ENCODE peak calls at places on chromosomes 3 and 15, in four cellular contexts. N, T, P and H are unnamed samples.

GRCh38 chr3:94036909-94037507 is 8.6 kb upstream of the STX19 start:
- DNase-seq in P (peak), N (peak), T (peak), H (peak)

GRCh38 chr3:104069114-104069513 is 1297.6 kb upstream of the ALCAM start:
- DNase-seq in N (no peak), P (no peak), T (no peak), H (no peak)

GRCh38 chr3:149455366-149455765 is 19.1 kb upstream of the TM4SF4 start:
- DNase-seq in T (no peak), P (no peak), N (no peak), H (no peak)

GRCh38 chr3:190205739-190206138 is 85.0 kb upstream of the P3H2 start:
- DNase-seq in N (no peak), T (no peak), P (no peak), H (no peak)

GRCh38 chr15:32688151-32688639 is 29.6 kb upstream of the GREM1 start:
- DNase-seq in P (no peak), N (peak), T (no peak), H (peak)

GRCh38 chr15:73560501-73561117 is 72.6 kb downstream of the NPTN start:
- DNase-seq in N (peak), T (peak), P (peak), H (peak)

GRCh38 chr15:96340611-96341464 is 10.3 kb downstream of the NR2F2 start:
- DNase-seq in N (no peak), P (no peak), T (no peak), H (no peak)

GRCh38 chr15:55434989-55435825 is 26.9 kb downstream of the PIERCE2 start:
- DNase-seq in T (peak), N (peak), P (peak), H (peak)

GRCh38 chr3:107429330-107430181 is 52.3 kb downstream of the CCDC54 start:
- DNase-seq in N (peak), T (peak), P (peak), H (peak)

GRCh38 chr3:114411811-114412803 is 118.3 kb downstream of the TIGIT start:
- DNase-seq in N (peak), P (no peak), T (peak), H (no peak)

GRCh38 chr3:160968731-160969130 is 136.4 kb downstream of the B3GALNT1 start:
- DNase-seq in T (no peak), N (no peak), P (no peak), H (no peak)

GRCh38 chr15:86061581-86061980 is 18.1 kb upstream of the AGBL1 start:
- DNase-seq in N (no peak), T (no peak), P (no peak), H (no peak)

GRCh38 chr15:89662893-89663673 is 7.8 kb upstream of the KIF7 start:
- DNase-seq in T (no peak), N (no peak), P (no peak), H (no peak)

GRCh38 chr3:9769426-9770275 is at the start of gene CAMK1:
- DNase-seq in T (no peak), N (peak), P (peak), H (no peak)

GRCh38 chr3:69723389-69723788 is 15.9 kb upstream of the MITF start:
- DNase-seq in T (no peak), P (no peak), N (no peak), H (no peak)

GRCh38 chr15:40929730-40930429 is 740 bp downstream of the DLL4 start:
- DNase-seq in P (peak), T (no peak), N (no peak), H (no peak)

GRCh38 chr15:43070893-43071292 is 34.9 kb downstream of the UBR1 start:
- DNase-seq in T (no peak), P (no peak), N (no peak), H (no peak)

GRCh38 chr3:152438706-152439105 is 170.0 kb downstream of the MBNL1 start:
- DNase-seq in T (no peak), P (no peak), N (no peak), H (no peak)

GRCh38 chr3:27105904-27106303 is 263.3 kb downstream of the NEK10 start:
- DNase-seq in P (no peak), T (no peak), N (no peak), H (no peak)

GRCh38 chr3:57164217-57164605 is 942 bp downstream of the IL17RD start:
- DNase-seq in N (no peak), T (no peak), P (no peak), H (no peak)

GRCh38 chr3:178003756-178004155 is 532.5 kb upstream of the KCNMB2 start:
- DNase-seq in N (no peak), T (no peak), P (no peak), H (no peak)

GRCh38 chr3:136818851-136819783 is at the start of gene SLC35G2:
- DNase-seq in T (no peak), P (peak), N (peak), H (no peak)

GRCh38 chr3:194054941-194055340 is 81.0 kb upstream of the HES1 start:
- DNase-seq in P (no peak), T (no peak), N (no peak), H (no peak)

GRCh38 chr3:194054540-194054939 is 81.4 kb upstream of the HES1 start:
- DNase-seq in N (no peak), T (no peak), P (no peak), H (no peak)

GRCh38 chr3:194058189-194058571 is 77.8 kb upstream of the HES1 start:
- DNase-seq in N (peak), T (no peak), P (peak), H (no peak)

GRCh38 chr3:194057570-194058188 is 78.3 kb upstream of the HES1 start:
- DNase-seq in P (no peak), T (no peak), N (no peak), H (no peak)

GRCh38 chr3:194056731-194057415 is 79.1 kb upstream of the HES1 start:
- DNase-seq in N (no peak), T (no peak), P (no peak), H (no peak)
- TF ChIP-seq TCF7L2 in N (no peak), T (no peak), P (no peak), H (no peak)

GRCh38 chr15:82648257-82649103 is 1.3 kb upstream of the CPEB1 start:
- DNase-seq in P (peak), N (no peak), T (no peak), H (no peak)
- H3K4me3 ChIP-seq in P (peak), N (no peak), T (no peak), H (peak)

DNA sequence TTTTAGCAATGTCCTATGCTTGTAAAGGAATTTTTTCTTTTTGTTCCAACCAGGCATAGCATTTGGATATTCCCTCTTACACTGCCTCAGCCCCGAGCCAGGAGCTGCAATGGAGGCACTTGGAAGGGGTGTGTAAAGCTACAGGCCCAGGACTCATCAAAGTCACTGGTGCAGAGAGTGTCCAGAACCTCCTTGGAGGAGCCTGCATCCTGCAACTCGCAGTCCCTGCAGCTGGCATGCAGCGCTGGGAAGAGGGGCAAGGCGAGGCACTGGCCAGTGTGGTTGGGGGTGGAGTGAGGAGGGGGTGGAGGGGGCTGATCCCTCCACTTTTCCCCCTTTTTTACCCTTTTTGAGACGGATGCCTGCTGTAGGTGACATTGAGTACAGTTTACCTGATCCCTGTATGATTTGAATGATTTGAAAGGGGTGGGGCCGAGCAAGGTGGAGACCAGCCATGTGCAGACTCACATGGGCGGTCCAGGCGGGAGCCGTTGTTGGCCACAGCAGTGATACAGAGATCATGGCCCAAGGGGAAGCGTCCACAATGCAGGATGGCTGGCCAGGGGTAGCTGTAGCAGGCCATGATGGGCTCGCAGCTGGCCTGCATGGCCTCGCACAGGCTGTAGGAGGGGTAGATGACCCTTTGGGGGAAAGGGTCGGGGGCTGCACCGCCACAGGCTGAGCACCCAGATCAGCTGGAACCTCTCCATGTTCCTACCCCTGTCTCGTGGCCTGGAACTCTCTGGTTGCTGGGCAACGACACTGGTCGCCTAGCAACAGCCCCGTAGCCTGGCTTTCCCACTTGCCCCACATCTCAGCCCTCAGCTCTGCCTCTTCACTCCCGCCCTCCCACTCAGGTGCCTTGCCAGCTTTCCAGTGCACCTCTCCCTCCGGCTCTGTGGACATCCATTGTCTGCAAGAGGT is 7.9 kb downstream of the P4HTM start:
- DNase-seq in N (no peak), P (no peak), T (no peak), H (no peak)
- TF ChIP-seq TCF7L2 in N (no peak), P (no peak), T (no peak), H (no peak)

DNA sequence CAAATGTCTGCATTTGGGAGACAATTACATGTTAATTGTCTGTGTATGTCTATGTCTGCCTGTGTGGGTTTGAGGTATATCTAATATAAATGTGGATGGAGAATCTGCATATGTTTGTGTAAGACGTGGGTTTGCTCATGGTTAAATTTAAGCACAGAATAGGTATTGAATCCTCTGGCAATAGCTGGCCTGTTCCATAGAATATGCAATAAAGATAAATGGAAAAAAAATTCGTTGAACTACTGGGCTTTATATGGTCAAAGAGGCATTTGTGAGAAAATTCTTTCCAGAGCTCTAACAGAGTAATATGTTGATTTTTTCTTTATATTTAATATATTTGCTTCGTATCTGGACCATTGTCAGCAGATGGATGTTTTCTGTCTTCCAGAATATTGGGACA is 1.4 kb downstream of the VPS8 start:
- DNase-seq in P (no peak), N (no peak), T (no peak), H (no peak)
- H3K4me3 ChIP-seq in P (peak), N (peak), T (peak), H (peak)

DNA sequence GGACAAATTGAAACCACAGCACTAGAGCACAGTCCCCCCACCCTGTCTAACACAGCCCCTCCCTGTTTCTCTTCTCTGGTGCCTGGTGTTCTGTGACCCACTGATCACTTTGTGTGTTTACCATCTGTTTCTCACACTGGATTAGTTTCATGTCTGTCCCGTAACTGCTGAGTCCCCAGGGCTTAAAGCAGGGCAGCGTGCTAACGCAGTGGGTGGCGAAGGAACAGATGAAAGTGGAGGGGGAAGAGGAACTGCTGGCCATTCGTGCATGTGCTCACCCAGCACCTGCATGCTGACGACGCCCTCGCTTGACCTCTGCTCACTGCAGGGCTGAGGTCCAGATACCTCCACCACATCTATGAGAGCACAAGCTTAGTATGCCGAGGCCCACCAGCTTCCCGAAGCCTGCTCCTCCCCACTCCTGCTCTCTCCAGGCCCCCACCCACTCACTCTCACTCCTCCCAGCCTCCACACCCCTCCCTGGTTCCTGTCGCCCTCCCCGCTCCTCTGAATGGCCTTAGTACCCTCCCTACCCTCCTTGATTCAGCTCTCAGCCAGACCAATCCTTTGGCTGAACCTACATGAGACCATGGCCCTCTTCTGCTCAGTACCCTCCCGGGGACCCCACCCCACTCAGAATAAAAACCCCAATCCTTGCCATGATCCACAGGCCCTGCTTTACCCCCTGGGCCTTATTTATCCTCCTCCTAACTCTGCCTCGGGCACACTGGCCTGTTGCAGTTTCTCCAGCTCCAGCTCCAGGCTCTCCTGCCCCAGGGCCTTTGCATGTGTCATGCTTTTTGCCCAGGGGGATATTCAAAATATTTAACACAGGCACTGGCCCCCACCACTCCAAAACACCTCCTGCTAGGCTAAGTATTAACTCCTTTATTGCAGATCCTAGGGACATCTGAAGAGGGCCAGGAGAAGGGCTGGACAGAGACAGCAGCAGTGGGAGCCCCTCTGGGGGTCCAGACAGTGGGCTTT is 15.1 kb upstream of the IQSEC1 start:
- DNase-seq in T (no peak), N (no peak), P (no peak), H (no peak)
- TF ChIP-seq TCF7L2 in T (no peak), N (no peak), P (no peak), H (no peak)

GRCh38 chr3:192155194-192155593 is 572.1 kb downstream of the FGF12 start:
- DNase-seq in T (no peak), N (no peak), P (no peak), H (no peak)
- H3K4me3 ChIP-seq in T (peak), N (no peak), P (no peak), H (peak)

DNA sequence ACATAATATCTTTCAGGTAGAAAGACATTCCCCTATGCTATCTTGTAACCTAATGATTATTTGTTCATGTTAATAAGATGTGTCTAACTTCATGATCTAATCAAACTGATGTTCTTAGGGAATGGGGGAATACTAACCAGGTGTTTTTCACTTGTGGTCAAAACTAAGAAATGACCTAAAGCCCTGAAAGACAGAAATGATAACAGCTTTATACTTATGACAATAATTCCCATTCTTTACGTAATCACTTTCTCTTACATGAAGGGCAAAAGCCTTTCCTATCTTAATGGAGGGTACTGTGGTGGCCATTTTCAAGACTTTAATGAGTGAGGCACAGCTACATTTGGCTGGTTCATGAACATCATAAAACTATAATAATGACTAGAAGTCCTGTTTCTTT is 33.9 kb upstream of the MEIS2 start:
- DNase-seq in N (no peak), T (no peak), P (no peak), H (no peak)
- TF ChIP-seq TCF7L2 in N (no peak), T (no peak), P (no peak), H (no peak)

DNA sequence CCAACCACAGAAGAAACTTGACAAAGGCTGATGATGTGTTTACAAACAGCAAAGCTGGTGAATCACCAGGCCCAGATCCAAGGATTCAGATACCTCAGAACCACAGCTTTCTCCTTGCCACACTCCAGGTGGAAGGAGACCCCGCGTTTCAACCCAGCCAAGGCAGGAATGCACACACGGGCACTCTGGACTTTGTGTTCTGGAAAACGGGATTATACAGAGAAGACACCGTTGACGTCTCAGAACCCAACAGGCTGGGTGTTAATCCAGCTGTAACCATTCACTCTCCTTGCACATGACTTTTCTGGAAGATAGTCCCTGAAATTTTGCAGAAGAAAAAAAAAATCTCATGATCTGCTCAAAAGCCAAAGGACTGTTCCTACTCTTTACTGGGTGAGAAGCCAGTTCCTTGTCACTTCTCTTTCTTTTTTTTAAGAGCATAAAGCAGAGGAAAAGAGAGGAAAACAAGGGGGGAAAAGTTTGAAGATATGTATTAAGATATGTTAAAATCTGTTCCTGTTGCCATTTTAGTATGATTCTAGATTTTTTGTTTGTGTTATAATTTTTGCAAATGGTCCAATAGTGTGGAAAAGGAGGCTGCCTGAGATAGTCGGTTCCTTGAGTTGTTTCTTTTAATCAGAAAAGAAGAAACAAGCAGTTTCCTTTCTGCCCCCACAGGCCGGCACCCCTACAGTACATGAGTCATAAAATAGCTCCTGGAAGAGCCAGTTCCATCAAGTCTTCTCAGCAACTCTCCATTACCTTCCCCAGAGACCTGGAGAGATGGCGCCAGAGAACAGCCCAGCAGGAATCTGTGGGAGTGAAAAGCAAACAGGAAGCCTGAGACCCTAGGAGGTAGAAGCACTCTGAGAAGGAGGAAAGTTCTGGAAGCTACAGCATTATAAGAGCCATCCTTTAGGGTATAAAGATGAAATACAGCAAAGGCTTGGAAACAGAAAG is 73.1 kb downstream of the RORA start:
- DNase-seq in P (peak), N (no peak), T (no peak), H (no peak)
- H3K4me3 ChIP-seq in P (no peak), N (no peak), T (no peak), H (no peak)

GRCh38 chr3:134359121-134360010 is 14.9 kb downstream of the AMOTL2 start:
- DNase-seq in N (no peak), P (no peak), T (no peak), H (no peak)

GRCh38 chr3:134356411-134357040 is 17.7 kb downstream of the AMOTL2 start:
- DNase-seq in T (no peak), N (no peak), P (no peak), H (no peak)

GRCh38 chr3:134357261-134357913 is 16.9 kb downstream of the AMOTL2 start:
- DNase-seq in N (no peak), T (no peak), P (no peak), H (no peak)

GRCh38 chr3:134360046-134360445 is 14.2 kb downstream of the AMOTL2 start:
- DNase-seq in T (no peak), P (no peak), N (no peak), H (no peak)

GRCh38 chr3:134357914-134358811 is 16.1 kb downstream of the AMOTL2 start:
- DNase-seq in P (no peak), N (peak), T (peak), H (no peak)
- TF ChIP-seq TCF7L2 in P (no peak), N (no peak), T (no peak), H (peak)